ENCODE peak calls at places on chromosomes 2 and 18, in six cellular contexts. Z is fibroblast of lung, V is mammary epithelial cell, J is T1000, P is GM12865, Y is NCI-H1930. I is an unnamed sample.

GRCh38 chr2:240465268-240465764 is 29.9 kb downstream of the GPC1 start:
- DNase-seq in J (no peak), P (no peak), Y (no peak), V (no peak), Z (no peak), I (peak; percentile 14)

GRCh38 chr18:57438669-57439616 is 3.8 kb downstream of the ONECUT2 start:
- DNase-seq in J (no peak), Z (no peak), P (no peak), V (no peak), Y (no peak), I (no peak)

GRCh38 chr2:112161431-112162145 is 23.4 kb downstream of the FBLN7 start:
- DNase-seq in P (no peak), J (no peak), V (no peak), Z (no peak), Y (no peak), I (no peak)

GRCh38 chr2:241316825-241317224 is 1.1 kb downstream of the SEPTIN2 start:
- DNase-seq in Y (no peak), V (no peak), Z (no peak), J (no peak), P (no peak), I (no peak)

GRCh38 chr18:69906765-69907164 is 40.9 kb downstream of the CD226 start:
- DNase-seq in V (no peak), J (no peak), P (no peak), Y (no peak), Z (no peak), I (no peak)

GRCh38 chr2:224645722-224646121 is 60.6 kb upstream of the CUL3 start:
- DNase-seq in Y (no peak), J (no peak), Z (no peak), P (no peak), V (no peak), I (no peak)

GRCh38 chr2:157830696-157831570 is 45.2 kb downstream of the ACVR1 start:
- DNase-seq in Z (peak; percentile 96), P (no peak), V (peak; percentile 93), J (no peak), Y (no peak), I (no peak)

GRCh38 chr18:9736942-9737813 is 29.1 kb downstream of the RAB31 start:
- DNase-seq in J (no peak), Z (peak; percentile 75), Y (peak; percentile 84), P (no peak), V (peak; percentile 69), I (no peak)

GRCh38 chr2:43102366-43103092 is 123.9 kb downstream of the ZFP36L2 start:
- DNase-seq in J (no peak), Y (no peak), V (no peak), P (no peak), Z (peak; percentile 30), I (peak; percentile 64)

I was measured in heart right ventricle.